ENCODE peak calls at places on chromosome 14, in nine cellular contexts. One of them, this sample, is unnamed.

GRCh38 chr14:53956427-53957201 is at the start of gene BMP4:
- DNase-seq in NCI-H146: no peak
- DNase-seq in tibial nerve: peak
- DNase-seq in erythroblast: no peak
- DNase-seq in stimulated activated CD4-positive, alpha-beta T cell treated with anti-CD3 and anti-CD28 coated beads, TNF-alpha, amount 100 ng/mL, for 1 hour: no peak
- DNase-seq in AG09319: no peak
- DNase-seq in aorta: peak
- DNase-seq in HuH-7.5: peak
- DNase-seq in OCI-LY7: peak
- DNase-seq in this sample: peak

GRCh38 chr14:22476882-22477281 is 112.1 kb downstream of the DAD1 start:
- DNase-seq in AG09319: no peak
- DNase-seq in HuH-7.5: no peak
- DNase-seq in erythroblast: no peak
- DNase-seq in stimulated activated CD4-positive, alpha-beta T cell treated with anti-CD3 and anti-CD28 coated beads, TNF-alpha, amount 100 ng/mL, for 1 hour: no peak
- DNase-seq in tibial nerve: no peak
- DNase-seq in aorta: no peak
- DNase-seq in NCI-H146: no peak
- DNase-seq in OCI-LY7: no peak
- DNase-seq in this sample: no peak

GRCh38 chr14:96597680-96598079 is 95.5 kb downstream of the PAPOLA start:
- DNase-seq in NCI-H146: no peak
- DNase-seq in AG09319: no peak
- DNase-seq in erythroblast: no peak
- DNase-seq in tibial nerve: no peak
- DNase-seq in stimulated activated CD4-positive, alpha-beta T cell treated with anti-CD3 and anti-CD28 coated beads, TNF-alpha, amount 100 ng/mL, for 1 hour: no peak
- DNase-seq in aorta: no peak
- DNase-seq in HuH-7.5: no peak
- DNase-seq in OCI-LY7: no peak
- DNase-seq in this sample: no peak

GRCh38 chr14:67444395-67444794 is 32.4 kb upstream of the PLEK2 start:
- DNase-seq in tibial nerve: no peak
- DNase-seq in stimulated activated CD4-positive, alpha-beta T cell treated with anti-CD3 and anti-CD28 coated beads, TNF-alpha, amount 100 ng/mL, for 1 hour: no peak
- DNase-seq in erythroblast: no peak
- DNase-seq in AG09319: no peak
- DNase-seq in OCI-LY7: no peak
- DNase-seq in HuH-7.5: no peak
- DNase-seq in aorta: peak
- DNase-seq in NCI-H146: no peak
- DNase-seq in this sample: no peak

GRCh38 chr14:60348211-60348610 is 99.2 kb downstream of the PPM1A start:
- DNase-seq in erythroblast: no peak
- DNase-seq in NCI-H146: peak
- DNase-seq in tibial nerve: no peak
- DNase-seq in aorta: no peak
- DNase-seq in AG09319: no peak
- DNase-seq in stimulated activated CD4-positive, alpha-beta T cell treated with anti-CD3 and anti-CD28 coated beads, TNF-alpha, amount 100 ng/mL, for 1 hour: no peak
- DNase-seq in OCI-LY7: peak
- DNase-seq in HuH-7.5: no peak
- DNase-seq in this sample: no peak

GRCh38 chr14:58535084-58535483 is 102.7 kb upstream of the DACT1 start:
- DNase-seq in AG09319: no peak
- DNase-seq in OCI-LY7: no peak
- DNase-seq in erythroblast: no peak
- DNase-seq in aorta: no peak
- DNase-seq in stimulated activated CD4-positive, alpha-beta T cell treated with anti-CD3 and anti-CD28 coated beads, TNF-alpha, amount 100 ng/mL, for 1 hour: no peak
- DNase-seq in tibial nerve: no peak
- DNase-seq in HuH-7.5: no peak
- DNase-seq in NCI-H146: no peak
- DNase-seq in this sample: no peak

GRCh38 chr14:95041477-95042020 is 115.8 kb downstream of the DICER1 start:
- DNase-seq in AG09319: no peak
- DNase-seq in aorta: no peak
- DNase-seq in NCI-H146: no peak
- DNase-seq in OCI-LY7: no peak
- DNase-seq in HuH-7.5: no peak
- DNase-seq in tibial nerve: no peak
- DNase-seq in erythroblast: no peak
- DNase-seq in stimulated activated CD4-positive, alpha-beta T cell treated with anti-CD3 and anti-CD28 coated beads, TNF-alpha, amount 100 ng/mL, for 1 hour: no peak
- DNase-seq in this sample: no peak

GRCh38 chr14:31913370-31913769 is 163.7 kb upstream of the ARHGAP5 start:
- DNase-seq in AG09319: no peak
- DNase-seq in HuH-7.5: no peak
- DNase-seq in stimulated activated CD4-positive, alpha-beta T cell treated with anti-CD3 and anti-CD28 coated beads, TNF-alpha, amount 100 ng/mL, for 1 hour: no peak
- DNase-seq in NCI-H146: no peak
- DNase-seq in erythroblast: no peak
- DNase-seq in tibial nerve: no peak
- DNase-seq in OCI-LY7: no peak
- DNase-seq in aorta: no peak
- DNase-seq in this sample: no peak

GRCh38 chr14:25086817-25087396 is 37.0 kb upstream of the STXBP6 start:
- DNase-seq in tibial nerve: no peak
- DNase-seq in erythroblast: no peak
- DNase-seq in NCI-H146: no peak
- DNase-seq in stimulated activated CD4-positive, alpha-beta T cell treated with anti-CD3 and anti-CD28 coated beads, TNF-alpha, amount 100 ng/mL, for 1 hour: no peak
- DNase-seq in aorta: no peak
- DNase-seq in HuH-7.5: no peak
- DNase-seq in AG09319: no peak
- DNase-seq in OCI-LY7: no peak
- DNase-seq in this sample: no peak

GRCh38 chr14:24179961-24180726 is 8.3 kb downstream of the REC8 start:
- DNase-seq in erythroblast: no peak
- DNase-seq in tibial nerve: no peak
- DNase-seq in stimulated activated CD4-positive, alpha-beta T cell treated with anti-CD3 and anti-CD28 coated beads, TNF-alpha, amount 100 ng/mL, for 1 hour: no peak
- DNase-seq in NCI-H146: no peak
- DNase-seq in HuH-7.5: no peak
- DNase-seq in aorta: peak
- DNase-seq in OCI-LY7: no peak
- DNase-seq in AG09319: peak
- DNase-seq in this sample: no peak

GRCh38 chr14:104638927-104639450 is 34.4 kb upstream of the TMEM179 start:
- DNase-seq in OCI-LY7: no peak
- DNase-seq in HuH-7.5: no peak
- DNase-seq in stimulated activated CD4-positive, alpha-beta T cell treated with anti-CD3 and anti-CD28 coated beads, TNF-alpha, amount 100 ng/mL, for 1 hour: no peak
- DNase-seq in NCI-H146: no peak
- DNase-seq in tibial nerve: no peak
- DNase-seq in erythroblast: no peak
- DNase-seq in aorta: no peak
- DNase-seq in AG09319: no peak
- DNase-seq in this sample: no peak

GRCh38 chr14:104292084-104292970 is 153.9 kb downstream of the KIF26A start:
- DNase-seq in AG09319: no peak
- DNase-seq in tibial nerve: no peak
- DNase-seq in NCI-H146: no peak
- DNase-seq in erythroblast: no peak
- DNase-seq in stimulated activated CD4-positive, alpha-beta T cell treated with anti-CD3 and anti-CD28 coated beads, TNF-alpha, amount 100 ng/mL, for 1 hour: no peak
- DNase-seq in aorta: peak
- DNase-seq in OCI-LY7: no peak
- DNase-seq in HuH-7.5: no peak
- DNase-seq in this sample: no peak

GRCh38 chr14:71636076-71636475 is 296.2 kb upstream of the RGS6 start:
- DNase-seq in aorta: no peak
- DNase-seq in AG09319: no peak
- DNase-seq in tibial nerve: no peak
- DNase-seq in stimulated activated CD4-positive, alpha-beta T cell treated with anti-CD3 and anti-CD28 coated beads, TNF-alpha, amount 100 ng/mL, for 1 hour: no peak
- DNase-seq in OCI-LY7: no peak
- DNase-seq in NCI-H146: no peak
- DNase-seq in erythroblast: no peak
- DNase-seq in HuH-7.5: no peak
- DNase-seq in this sample: no peak

GRCh38 chr14:42732005-42732404 is 1125.3 kb downstream of the LRFN5 start:
- DNase-seq in OCI-LY7: no peak
- DNase-seq in AG09319: no peak
- DNase-seq in stimulated activated CD4-positive, alpha-beta T cell treated with anti-CD3 and anti-CD28 coated beads, TNF-alpha, amount 100 ng/mL, for 1 hour: no peak
- DNase-seq in HuH-7.5: no peak
- DNase-seq in NCI-H146: no peak
- DNase-seq in erythroblast: no peak
- DNase-seq in tibial nerve: no peak
- DNase-seq in aorta: no peak
- DNase-seq in this sample: no peak

GRCh38 chr14:56318393-56319115 is 200.3 kb downstream of the PELI2 start:
- DNase-seq in stimulated activated CD4-positive, alpha-beta T cell treated with anti-CD3 and anti-CD28 coated beads, TNF-alpha, amount 100 ng/mL, for 1 hour: no peak
- DNase-seq in NCI-H146: no peak
- DNase-seq in erythroblast: no peak
- DNase-seq in tibial nerve: no peak
- DNase-seq in AG09319: no peak
- DNase-seq in HuH-7.5: no peak
- DNase-seq in OCI-LY7: no peak
- DNase-seq in aorta: no peak
- DNase-seq in this sample: no peak

GRCh38 chr14:87351007-87351406 is 642.0 kb downstream of the GALC start:
- DNase-seq in aorta: no peak
- DNase-seq in tibial nerve: no peak
- DNase-seq in NCI-H146: no peak
- DNase-seq in OCI-LY7: no peak
- DNase-seq in stimulated activated CD4-positive, alpha-beta T cell treated with anti-CD3 and anti-CD28 coated beads, TNF-alpha, amount 100 ng/mL, for 1 hour: no peak
- DNase-seq in HuH-7.5: no peak
- DNase-seq in AG09319: no peak
- DNase-seq in erythroblast: no peak
- DNase-seq in this sample: no peak

GRCh38 chr14:71166434-71166833 is 259.2 kb downstream of the PCNX1 start:
- DNase-seq in AG09319: peak
- DNase-seq in stimulated activated CD4-positive, alpha-beta T cell treated with anti-CD3 and anti-CD28 coated beads, TNF-alpha, amount 100 ng/mL, for 1 hour: no peak
- DNase-seq in OCI-LY7: peak
- DNase-seq in tibial nerve: no peak
- DNase-seq in HuH-7.5: peak
- DNase-seq in erythroblast: peak
- DNase-seq in aorta: no peak
- DNase-seq in NCI-H146: peak
- DNase-seq in this sample: no peak

GRCh38 chr14:34826661-34827060 is 48.5 kb downstream of the BAZ1A start:
- DNase-seq in aorta: no peak
- DNase-seq in HuH-7.5: no peak
- DNase-seq in tibial nerve: no peak
- DNase-seq in OCI-LY7: no peak
- DNase-seq in AG09319: no peak
- DNase-seq in stimulated activated CD4-positive, alpha-beta T cell treated with anti-CD3 and anti-CD28 coated beads, TNF-alpha, amount 100 ng/mL, for 1 hour: no peak
- DNase-seq in NCI-H146: no peak
- DNase-seq in erythroblast: no peak
- DNase-seq in this sample: no peak

GRCh38 chr14:64807588-64807987 is 72.1 kb downstream of the SPTB start:
- DNase-seq in NCI-H146: peak
- DNase-seq in aorta: no peak
- DNase-seq in OCI-LY7: no peak
- DNase-seq in HuH-7.5: no peak
- DNase-seq in erythroblast: no peak
- DNase-seq in stimulated activated CD4-positive, alpha-beta T cell treated with anti-CD3 and anti-CD28 coated beads, TNF-alpha, amount 100 ng/mL, for 1 hour: no peak
- DNase-seq in tibial nerve: no peak
- DNase-seq in AG09319: no peak
- DNase-seq in this sample: no peak

GRCh38 chr14:81067156-81067555 is 111.7 kb downstream of the TSHR start:
- DNase-seq in erythroblast: no peak
- DNase-seq in AG09319: no peak
- DNase-seq in HuH-7.5: no peak
- DNase-seq in tibial nerve: no peak
- DNase-seq in aorta: no peak
- DNase-seq in NCI-H146: no peak
- DNase-seq in stimulated activated CD4-positive, alpha-beta T cell treated with anti-CD3 and anti-CD28 coated beads, TNF-alpha, amount 100 ng/mL, for 1 hour: no peak
- DNase-seq in OCI-LY7: no peak
- DNase-seq in this sample: no peak

GRCh38 chr14:50633954-50634353 is 34.2 kb downstream of the SAV1 start:
- DNase-seq in AG09319: no peak
- DNase-seq in stimulated activated CD4-positive, alpha-beta T cell treated with anti-CD3 and anti-CD28 coated beads, TNF-alpha, amount 100 ng/mL, for 1 hour: no peak
- DNase-seq in tibial nerve: no peak
- DNase-seq in aorta: no peak
- DNase-seq in NCI-H146: no peak
- DNase-seq in HuH-7.5: no peak
- DNase-seq in OCI-LY7: no peak
- DNase-seq in erythroblast: no peak
- DNase-seq in this sample: no peak

GRCh38 chr14:60970146-60970545 is 10.7 kb downstream of the TRMT5 start:
- DNase-seq in HuH-7.5: no peak
- DNase-seq in stimulated activated CD4-positive, alpha-beta T cell treated with anti-CD3 and anti-CD28 coated beads, TNF-alpha, amount 100 ng/mL, for 1 hour: no peak
- DNase-seq in aorta: no peak
- DNase-seq in OCI-LY7: no peak
- DNase-seq in erythroblast: no peak
- DNase-seq in AG09319: no peak
- DNase-seq in tibial nerve: no peak
- DNase-seq in NCI-H146: no peak
- DNase-seq in this sample: no peak

GRCh38 chr14:19930617-19931016 is at the start of gene OR4K1:
- DNase-seq in aorta: no peak
- DNase-seq in HuH-7.5: no peak
- DNase-seq in erythroblast: no peak
- DNase-seq in AG09319: no peak
- DNase-seq in tibial nerve: no peak
- DNase-seq in OCI-LY7: no peak
- DNase-seq in NCI-H146: no peak
- DNase-seq in stimulated activated CD4-positive, alpha-beta T cell treated with anti-CD3 and anti-CD28 coated beads, TNF-alpha, amount 100 ng/mL, for 1 hour: no peak
- DNase-seq in this sample: no peak

GRCh38 chr14:93811611-93812010 is 23.3 kb upstream of the PRIMA1 start:
- DNase-seq in OCI-LY7: no peak
- DNase-seq in aorta: no peak
- DNase-seq in stimulated activated CD4-positive, alpha-beta T cell treated with anti-CD3 and anti-CD28 coated beads, TNF-alpha, amount 100 ng/mL, for 1 hour: no peak
- DNase-seq in HuH-7.5: no peak
- DNase-seq in tibial nerve: no peak
- DNase-seq in NCI-H146: no peak
- DNase-seq in AG09319: no peak
- DNase-seq in erythroblast: no peak
- DNase-seq in this sample: no peak